ENCODE peak calls at places on chromosome 16, in eight cellular contexts. X is AG04449; O is brain microvascular endothelial cell; N is lung; A is effector memory CD4-positive, alpha-beta T cell; E is Panc1; W is ovary; Q is adrenal gland. J is an unnamed sample.

GRCh38 chr16:56600398-56600999 is 7.9 kb upstream of the MT2A start:
- DNase-seq in X (no peak), O (peak), N (no peak), A (no peak), E (no peak), W (no peak), Q (peak), J (no peak)

GRCh38 chr16:84821728-84822676 is 2.2 kb downstream of the CRISPLD2 start:
- DNase-seq in X (no peak), O (no peak), N (no peak), A (no peak), E (no peak), W (no peak), Q (no peak), J (no peak)

GRCh38 chr16:70432800-70433455 is 6.0 kb downstream of the ST3GAL2 start:
- DNase-seq in X (no peak), O (no peak), N (no peak), A (no peak), E (no peak), W (no peak), Q (no peak), J (no peak)

GRCh38 chr16:57462209-57462977 is at the start of gene POLR2C:
- DNase-seq in X (peak), O (peak), N (peak), A (peak), E (peak), W (peak), Q (peak), J (peak)

GRCh38 chr16:55701442-55702319 is 45.9 kb downstream of the SLC6A2 start:
- DNase-seq in X (no peak), O (peak), N (peak), A (no peak), E (no peak), W (peak), Q (peak), J (peak)

GRCh38 chr16:1876468-1876867 is 4.5 kb upstream of the MEIOB start:
- DNase-seq in X (no peak), O (no peak), N (no peak), A (no peak), E (no peak), W (no peak), Q (no peak), J (no peak)

GRCh38 chr16:58509256-58510096 is 5.8 kb upstream of the SETD6 start:
- DNase-seq in X (no peak), O (no peak), N (no peak), A (no peak), E (no peak), W (no peak), Q (peak), J (no peak)

GRCh38 chr16:81797443-81797842 is 18.4 kb downstream of the PLCG2 start:
- DNase-seq in X (no peak), O (no peak), N (no peak), A (no peak), E (no peak), W (no peak), Q (peak), J (no peak)

GRCh38 chr16:23060458-23061320 is 88.6 kb downstream of the USP31 start:
- DNase-seq in X (no peak), O (peak), N (peak), A (no peak), E (peak), W (peak), Q (peak), J (peak)

GRCh38 chr16:1983053-1983543 is 895 bp upstream of the GFER start:
- DNase-seq in X (no peak), O (no peak), N (no peak), A (no peak), E (no peak), W (no peak), Q (no peak), J (no peak)

GRCh38 chr16:23699100-23699499 is 13.9 kb downstream of the ERN2 start:
- DNase-seq in X (no peak), O (no peak), N (peak), A (no peak), E (no peak), W (no peak), Q (no peak), J (no peak)

GRCh38 chr16:49492090-49492801 is 118.6 kb downstream of the C16orf78 start:
- DNase-seq in X (no peak), O (no peak), N (no peak), A (no peak), E (no peak), W (peak), Q (peak), J (peak)

GRCh38 chr16:70694088-70694487 is 8.2 kb upstream of the MTSS2 start:
- DNase-seq in X (no peak), O (peak), N (no peak), A (no peak), E (peak), W (no peak), Q (peak), J (no peak)

GRCh38 chr16:79167893-79168292 is 432.6 kb downstream of the MAF start:
- DNase-seq in X (no peak), O (no peak), N (no peak), A (no peak), E (no peak), W (no peak), Q (no peak), J (no peak)

GRCh38 chr16:50059669-50060068 is 6.1 kb upstream of the HEATR3 start:
- DNase-seq in X (no peak), O (no peak), N (no peak), A (no peak), E (no peak), W (no peak), Q (no peak), J (no peak)

GRCh38 chr16:27539636-27540035 is 10.1 kb downstream of the GTF3C1 start:
- DNase-seq in X (no peak), O (no peak), N (no peak), A (no peak), E (no peak), W (no peak), Q (no peak), J (no peak)

GRCh38 chr16:35506898-35507194 is 2047.4 kb downstream of the TP53TG3F start:
- DNase-seq in X (no peak), O (no peak), N (no peak), A (no peak), E (no peak), W (no peak), Q (no peak), J (no peak)

GRCh38 chr16:24758986-24759385 is 29.5 kb downstream of the TNRC6A start:
- DNase-seq in X (no peak), O (no peak), N (no peak), A (no peak), E (no peak), W (no peak), Q (no peak), J (no peak)

GRCh38 chr16:7653746-7654145 is 321.1 kb downstream of the RBFOX1 start:
- DNase-seq in X (no peak), O (no peak), N (no peak), A (no peak), E (no peak), W (no peak), Q (no peak), J (no peak)

GRCh38 chr16:14013571-14014283 is 57.4 kb upstream of the MRTFB start:
- DNase-seq in X (peak), O (peak), N (peak), A (no peak), E (peak), W (no peak), Q (peak), J (no peak)

GRCh38 chr16:1296688-1297412 is 12.6 kb upstream of the UBE2I start:
- DNase-seq in X (no peak), O (peak), N (no peak), A (no peak), E (peak), W (no peak), Q (peak), J (peak)

GRCh38 chr16:4114257-4115208 is 1.7 kb downstream of the ADCY9 start:
- DNase-seq in X (no peak), O (no peak), N (no peak), A (no peak), E (no peak), W (peak), Q (no peak), J (no peak)

GRCh38 chr16:48444574-48444973 is 59.4 kb upstream of the SIAH1 start:
- DNase-seq in X (no peak), O (peak), N (no peak), A (no peak), E (peak), W (no peak), Q (peak), J (no peak)

GRCh38 chr16:52556083-52556482 is 9.1 kb upstream of the TOX3 start:
- DNase-seq in X (no peak), O (no peak), N (no peak), A (no peak), E (no peak), W (no peak), Q (no peak), J (no peak)

GRCh38 chr16:87014112-87014511 is 303.1 kb downstream of the C16orf95 start:
- DNase-seq in X (no peak), O (no peak), N (no peak), A (no peak), E (no peak), W (no peak), Q (no peak), J (no peak)

GRCh38 chr16:8869212-8869987 is 594 bp upstream of the CARHSP1 start:
- DNase-seq in X (no peak), O (no peak), N (no peak), A (no peak), E (no peak), W (peak), Q (no peak), J (no peak)

GRCh38 chr16:73065617-73066313 is 17.8 kb upstream of the ZFHX3 start:
- DNase-seq in X (no peak), O (no peak), N (no peak), A (no peak), E (no peak), W (no peak), Q (peak), J (no peak)

GRCh38 chr16:84754353-84754856 is 54.6 kb downstream of the USP10 start:
- DNase-seq in X (peak), O (peak), N (peak), A (peak), E (no peak), W (no peak), Q (peak), J (peak)

GRCh38 chr16:57578521-57579360 is 36.3 kb downstream of the ADGRG5 start:
- DNase-seq in X (no peak), O (no peak), N (no peak), A (no peak), E (no peak), W (no peak), Q (no peak), J (no peak)

GRCh38 chr16:10876799-10877341 is at the start of gene CIITA:
- DNase-seq in X (peak), O (peak), N (peak), A (no peak), E (peak), W (peak), Q (peak), J (peak)

GRCh38 chr16:10878328-10878643 is 1.3 kb downstream of the CIITA start:
- DNase-seq in X (no peak), O (no peak), N (no peak), A (no peak), E (no peak), W (no peak), Q (no peak), J (no peak)

GRCh38 chr16:10877472-10877946 is 507 bp downstream of the CIITA start:
- DNase-seq in X (no peak), O (no peak), N (no peak), A (no peak), E (no peak), W (no peak), Q (no peak), J (no peak)

GRCh38 chr16:10878644-10879498 is 1.9 kb downstream of the CIITA start:
- DNase-seq in X (no peak), O (peak), N (peak), A (no peak), E (no peak), W (peak), Q (peak), J (peak)

GRCh38 chr16:10876305-10876704 is 697 bp upstream of the CIITA start:
- DNase-seq in X (no peak), O (no peak), N (no peak), A (no peak), E (no peak), W (no peak), Q (no peak), J (no peak)
- H3K4me3 ChIP-seq in X (no peak), O (no peak), N (no peak), A (no peak), E (no peak), W (no peak), Q (no peak), J (no peak)

GRCh38 chr16:3106205-3106928 is 6.0 kb upstream of the ZNF205 start:
- DNase-seq in X (no peak), O (peak), N (peak), A (peak), E (no peak), W (peak), Q (peak), J (peak)
- H3K4me3 ChIP-seq in X (peak), O (peak), N (peak), A (peak), E (peak), W (peak), Q (peak), J (peak)

DNA sequence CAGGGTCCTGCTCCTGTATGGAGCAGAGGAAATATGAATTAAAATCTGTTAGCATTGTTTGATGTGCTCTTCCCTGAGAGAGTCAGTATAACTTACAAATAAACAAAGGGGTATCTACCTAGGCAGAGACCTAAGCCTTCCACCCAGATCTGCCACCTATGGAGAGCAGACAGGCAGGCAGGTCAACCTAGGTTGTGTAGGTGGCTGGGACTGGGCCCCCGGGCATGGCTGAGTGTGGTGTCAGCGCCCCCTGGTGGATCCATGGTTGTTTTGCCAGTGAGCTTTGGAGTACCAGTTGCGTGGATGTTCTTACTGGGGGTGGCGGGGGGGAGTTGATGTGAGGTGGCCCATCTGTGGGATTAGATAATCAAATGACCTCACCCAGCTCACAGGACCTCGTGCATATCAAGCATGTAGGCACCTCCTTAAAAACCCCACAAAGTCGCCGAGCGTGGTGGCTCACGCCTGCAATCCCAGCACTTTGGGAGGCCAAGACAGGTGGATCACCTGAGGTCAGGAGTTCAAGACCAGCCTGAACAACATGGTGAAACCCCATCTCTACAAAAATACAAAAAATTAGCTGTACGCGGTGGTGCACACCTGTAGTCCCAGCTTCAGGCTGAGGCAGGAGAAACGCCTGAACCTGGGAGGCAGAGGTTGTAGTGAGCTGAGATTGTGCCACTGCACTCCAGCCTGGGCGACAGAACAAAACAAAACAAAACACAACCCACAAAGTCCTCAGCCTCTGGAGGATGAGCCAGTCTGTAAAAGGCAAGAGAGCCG is 17.6 kb downstream of the DUS2 start:
- DNase-seq in X (no peak), O (peak), N (peak), A (peak), E (peak), W (peak), Q (peak), J (peak)
- H3K4me3 ChIP-seq in X (no peak), O (no peak), N (no peak), A (no peak), E (no peak), W (no peak), Q (no peak), J (no peak)

GRCh38 chr16:30063893-30064745 is 1.4 kb upstream of the ALDOA start:
- DNase-seq in X (no peak), O (no peak), N (peak), A (peak), E (no peak), W (peak), Q (peak), J (peak)

GRCh38 chr16:30061195-30061554 is 4.4 kb upstream of the ALDOA start:
- DNase-seq in X (no peak), O (no peak), N (no peak), A (no peak), E (no peak), W (no peak), Q (no peak), J (no peak)

GRCh38 chr16:30064746-30065111 is 831 bp upstream of the ALDOA start:
- DNase-seq in X (no peak), O (no peak), N (no peak), A (no peak), E (no peak), W (no peak), Q (no peak), J (peak)

GRCh38 chr16:30065112-30065942 is at the start of gene ALDOA:
- DNase-seq in X (peak), O (peak), N (peak), A (peak), E (peak), W (peak), Q (peak), J (peak)

DNA sequence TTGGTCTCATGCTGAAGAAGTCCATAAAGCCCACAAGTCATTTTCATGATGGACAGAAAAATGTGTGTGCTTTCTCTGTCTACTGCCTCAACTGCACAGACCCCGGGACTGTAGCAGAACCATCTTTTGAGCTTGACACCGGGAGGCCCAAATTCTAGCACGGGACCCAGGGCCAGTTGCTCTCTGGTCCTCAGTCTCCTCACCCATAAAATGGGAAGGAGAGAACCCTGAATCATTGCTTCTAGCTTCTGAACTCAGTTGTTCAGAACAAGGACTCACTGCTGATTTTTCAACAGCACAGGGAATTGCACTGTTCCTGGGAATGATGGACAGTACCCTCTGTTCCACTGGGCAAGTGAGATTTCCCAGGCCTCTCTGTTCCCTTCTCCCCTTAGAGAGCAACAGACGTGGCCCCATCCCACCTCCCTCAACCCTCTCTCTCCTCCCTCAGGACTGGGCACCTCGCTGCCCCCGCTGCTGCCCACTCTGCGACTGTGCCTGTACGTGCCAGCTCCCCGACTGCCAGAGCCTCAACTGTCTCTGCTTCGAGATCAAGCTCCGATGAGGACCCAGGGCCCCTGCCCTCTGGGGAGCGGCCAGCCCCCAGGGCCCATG is 2.2 kb upstream of the ALDOA start:
- DNase-seq in X (no peak), O (no peak), N (no peak), A (no peak), E (no peak), W (no peak), Q (no peak), J (no peak)
- H3K4me3 ChIP-seq in X (peak), O (peak), N (no peak), A (peak), E (peak), W (peak), Q (no peak), J (peak)

DNA sequence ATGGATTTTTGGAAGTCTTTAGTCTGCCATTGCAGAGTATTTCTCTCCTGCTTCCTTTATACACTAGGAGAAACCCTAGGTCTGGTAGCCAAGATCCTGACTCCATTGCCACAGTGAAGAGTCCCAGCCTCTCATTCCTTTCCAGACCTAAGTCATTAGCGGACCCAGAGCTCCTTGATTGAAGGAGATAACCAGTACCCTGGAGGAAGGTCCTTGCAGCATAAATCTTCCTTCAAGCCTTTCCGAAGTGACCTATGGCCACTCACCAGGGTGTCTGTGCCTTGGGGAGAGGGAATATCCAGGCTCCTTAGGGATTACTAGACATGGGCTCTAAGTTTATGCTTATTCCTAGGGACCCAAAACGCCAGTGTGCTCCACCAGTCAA is 35.8 kb downstream of the BCL7C start:
- DNase-seq in X (no peak), O (no peak), N (no peak), A (no peak), E (no peak), W (no peak), Q (no peak), J (no peak)
- H3K4me3 ChIP-seq in X (no peak), O (no peak), N (no peak), A (no peak), E (no peak), W (no peak), Q (no peak), J (no peak)

GRCh38 chr16:6009151-6009550 is 911.6 kb upstream of the EEF2KMT start:
- DNase-seq in X (no peak), O (no peak), N (no peak), A (no peak), E (no peak), W (no peak), Q (no peak), J (no peak)

GRCh38 chr16:6012716-6013115 is 915.1 kb upstream of the EEF2KMT start:
- DNase-seq in X (no peak), O (no peak), N (no peak), A (no peak), E (no peak), W (no peak), Q (no peak), J (no peak)

DNA sequence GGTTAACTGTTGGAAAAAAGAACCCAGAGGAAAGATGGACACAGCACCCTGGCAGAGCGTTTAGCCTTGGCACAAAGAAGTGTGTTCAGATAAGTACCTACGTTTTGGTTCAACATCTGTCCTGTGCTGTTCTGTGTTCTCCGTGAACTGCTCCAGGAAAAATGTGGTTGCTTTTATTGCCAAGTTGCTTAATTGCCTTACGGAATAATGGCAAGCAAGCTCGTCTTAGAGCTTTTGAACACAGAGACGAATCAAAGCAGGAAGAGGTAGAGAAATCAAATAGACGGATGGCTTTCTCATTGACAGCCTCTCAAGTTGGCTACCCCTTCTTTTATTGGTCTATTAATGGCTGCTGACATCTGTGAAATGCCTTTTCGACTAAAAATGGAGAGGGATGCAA is 911.1 kb upstream of the EEF2KMT start:
- DNase-seq in X (no peak), O (no peak), N (no peak), A (no peak), E (no peak), W (no peak), Q (no peak), J (no peak)
- H3K4me3 ChIP-seq in X (no peak), O (no peak), N (no peak), A (no peak), E (no peak), W (no peak), Q (no peak), J (no peak)